ENCODE peak calls at places on chromosomes 7 and 10, in five cellular contexts. V, F, Q, H and E are unnamed samples.

GRCh38 chr7:2165239-2165609 is 67.5 kb downstream of the MAD1L1 start:
- DNase-seq in V (no peak), F (no peak), Q (no peak), H (no peak), E (no peak)

GRCh38 chr7:38863609-38864291 is 45.2 kb downstream of the VPS41 start:
- DNase-seq in V (peak; percentile 85), F (peak; percentile 25), Q (no peak), H (peak; percentile 67), E (no peak)

GRCh38 chr7:42017356-42017986 is 219.5 kb downstream of the GLI3 start:
- DNase-seq in V (no peak), F (no peak), Q (no peak), H (no peak), E (no peak)

GRCh38 chr10:51642591-51642990 is 56.8 kb downstream of the CSTF2T start:
- DNase-seq in V (no peak), F (no peak), Q (no peak), H (no peak), E (no peak)

GRCh38 chr10:133313192-133313591 is 4.5 kb downstream of the ZNF511 start:
- DNase-seq in V (no peak), F (no peak), Q (no peak), H (no peak), E (no peak)

GRCh38 chr7:135715673-135716072 is 12.3 kb downstream of the SLC13A4 start:
- DNase-seq in V (no peak), F (no peak), Q (no peak), H (no peak), E (no peak)

GRCh38 chr7:143512488-143513340 is 35.0 kb downstream of the TAS2R41 start:
- DNase-seq in V (no peak), F (no peak), Q (no peak), H (no peak), E (no peak)

GRCh38 chr7:139680676-139681462 is 96.9 kb downstream of the HIPK2 start:
- DNase-seq in V (peak; percentile 92), F (peak; percentile 91), Q (no peak), H (no peak), E (no peak)

GRCh38 chr10:60666221-60666620 is 112.1 kb upstream of the CDK1 start:
- DNase-seq in V (no peak), F (no peak), Q (no peak), H (no peak), E (no peak)

GRCh38 chr7:2757361-2757903 is 69.4 kb downstream of the AMZ1 start:
- DNase-seq in V (peak; percentile 12), F (no peak), Q (no peak), H (no peak), E (no peak)

GRCh38 chr10:70549962-70550845 is 52.3 kb downstream of the PRF1 start:
- DNase-seq in V (peak; percentile 42), F (peak; percentile 59), Q (peak; percentile 17), H (peak; percentile 44), E (no peak)

GRCh38 chr10:3784510-3785250 is at the start of gene KLF6:
- DNase-seq in V (no peak), F (no peak), Q (no peak), H (no peak), E (no peak)

GRCh38 chr7:151018421-151019129 is 5.7 kb downstream of the ATG9B start:
- DNase-seq in V (no peak), F (peak; percentile 56), Q (no peak), H (no peak), E (no peak)

GRCh38 chr7:113092762-113093161 is 6.1 kb upstream of the GPR85 start:
- DNase-seq in V (no peak), F (no peak), Q (no peak), H (no peak), E (no peak)

GRCh38 chr10:21352886-21353285 is 172.6 kb downstream of the SKIDA1 start:
- DNase-seq in V (no peak), F (no peak), Q (peak; percentile 17), H (no peak), E (no peak)

GRCh38 chr7:138895700-138896099 is 85.5 kb downstream of the KIAA1549 start:
- DNase-seq in V (no peak), F (no peak), Q (no peak), H (no peak), E (no peak)

GRCh38 chr10:97184971-97185325 is 811 bp downstream of the SLIT1 start:
- DNase-seq in V (no peak), F (no peak), Q (no peak), H (no peak), E (no peak)

GRCh38 chr10:121322046-121322445 is 276.2 kb downstream of the FGFR2 start:
- DNase-seq in V (no peak), F (no peak), Q (no peak), H (no peak), E (no peak)

GRCh38 chr7:151755131-151755787 is 121.7 kb downstream of the PRKAG2 start:
- DNase-seq in V (no peak), F (no peak), Q (no peak), H (no peak), E (no peak)

GRCh38 chr7:107563761-107564552 is at the start of the genes COG5 and DUS4L:
- DNase-seq in V (peak; percentile 56), F (peak; percentile 89), Q (peak; percentile 34), H (peak; percentile 61), E (no peak)

GRCh38 chr10:95327367-95327766 is 36.6 kb upstream of the PDLIM1 start:
- DNase-seq in V (no peak), F (no peak), Q (no peak), H (no peak), E (no peak)

GRCh38 chr10:84256510-84257342 is 11.9 kb downstream of the RGR start:
- DNase-seq in V (peak; percentile 46), F (peak; percentile 46), Q (no peak), H (peak; percentile 22), E (no peak)

GRCh38 chr7:86653919-86654659 is 10.4 kb downstream of the GRM3 start:
- DNase-seq in V (no peak), F (no peak), Q (no peak), H (no peak), E (no peak)

GRCh38 chr10:108249940-108250339 is 1085.4 kb upstream of the SORCS1 start:
- DNase-seq in V (no peak), F (no peak), Q (no peak), H (no peak), E (no peak)

GRCh38 chr10:108250954-108251620 is 1086.6 kb upstream of the SORCS1 start:
- DNase-seq in V (no peak), F (no peak), Q (no peak), H (no peak), E (no peak)

GRCh38 chr10:108254089-108254488 is 1089.6 kb upstream of the SORCS1 start:
- DNase-seq in V (no peak), F (no peak), Q (no peak), H (no peak), E (no peak)
- TF ChIP-seq POLR2AphosphoS5 in V (no peak), F (no peak), Q (no peak), H (no peak), E (no peak)

GRCh38 chr10:48502791-48503190 is 102.1 kb downstream of the ARHGAP22 start:
- DNase-seq in V (no peak), F (no peak), Q (no peak), H (no peak), E (no peak)

GRCh38 chr10:48505394-48506112 is 99.3 kb downstream of the ARHGAP22 start:
- DNase-seq in V (no peak), F (no peak), Q (no peak), H (no peak), E (no peak)

GRCh38 chr10:48504141-48504885 is 100.6 kb downstream of the ARHGAP22 start:
- DNase-seq in V (no peak), F (no peak), Q (no peak), H (no peak), E (no peak)

GRCh38 chr10:48501806-48502771 is 102.8 kb downstream of the ARHGAP22 start:
- DNase-seq in V (no peak), F (no peak), Q (peak; percentile 40), H (no peak), E (no peak)

DNA sequence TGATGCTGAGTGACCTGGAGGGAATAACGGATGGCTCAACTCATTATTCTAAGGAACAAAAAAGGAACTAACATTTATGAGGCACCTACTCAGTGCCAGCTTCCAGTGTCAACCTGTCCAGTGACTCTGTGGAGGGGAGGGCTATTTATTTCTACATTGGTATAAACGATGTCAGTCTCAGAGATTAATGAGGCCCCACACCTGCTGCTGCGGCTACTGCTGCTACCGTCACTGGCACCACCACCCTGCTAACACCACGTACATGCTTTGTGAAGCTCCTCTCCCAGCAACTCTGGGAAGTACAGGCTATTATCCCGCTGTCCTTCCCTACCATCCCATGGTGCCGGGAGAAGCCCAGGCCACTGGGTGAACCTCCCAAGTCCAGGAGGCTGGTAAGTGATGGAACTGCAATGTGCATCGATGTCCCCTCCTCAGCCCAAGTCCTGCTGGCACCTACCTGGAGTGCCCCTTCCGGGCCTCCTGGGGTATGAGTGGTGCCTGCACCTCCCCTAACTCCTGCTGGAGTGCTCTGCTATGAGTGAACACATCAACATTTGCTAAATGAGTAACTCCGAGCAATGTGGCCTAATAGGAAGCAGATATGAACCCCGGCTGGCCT is 101.5 kb downstream of the ARHGAP22 start:
- DNase-seq in V (no peak), F (no peak), Q (no peak), H (no peak), E (no peak)
- TF ChIP-seq EZH2 in V (no peak), F (no peak), Q (no peak), H (no peak), E (no peak)

GRCh38 chr10:110226555-110226925 is 19.1 kb downstream of the MXI1 start:
- DNase-seq in V (peak; percentile 85), F (peak; percentile 87), Q (no peak), H (peak; percentile 60), E (no peak)

GRCh38 chr10:110226926-110227641 is 19.7 kb downstream of the MXI1 start:
- DNase-seq in V (peak; percentile 49), F (no peak), Q (no peak), H (no peak), E (no peak)

GRCh38 chr10:110224992-110225391 is 17.6 kb downstream of the MXI1 start:
- DNase-seq in V (no peak), F (no peak), Q (no peak), H (no peak), E (no peak)

GRCh38 chr10:110225441-110225755 is 18.0 kb downstream of the MXI1 start:
- DNase-seq in V (no peak), F (no peak), Q (no peak), H (no peak), E (no peak)

DNA sequence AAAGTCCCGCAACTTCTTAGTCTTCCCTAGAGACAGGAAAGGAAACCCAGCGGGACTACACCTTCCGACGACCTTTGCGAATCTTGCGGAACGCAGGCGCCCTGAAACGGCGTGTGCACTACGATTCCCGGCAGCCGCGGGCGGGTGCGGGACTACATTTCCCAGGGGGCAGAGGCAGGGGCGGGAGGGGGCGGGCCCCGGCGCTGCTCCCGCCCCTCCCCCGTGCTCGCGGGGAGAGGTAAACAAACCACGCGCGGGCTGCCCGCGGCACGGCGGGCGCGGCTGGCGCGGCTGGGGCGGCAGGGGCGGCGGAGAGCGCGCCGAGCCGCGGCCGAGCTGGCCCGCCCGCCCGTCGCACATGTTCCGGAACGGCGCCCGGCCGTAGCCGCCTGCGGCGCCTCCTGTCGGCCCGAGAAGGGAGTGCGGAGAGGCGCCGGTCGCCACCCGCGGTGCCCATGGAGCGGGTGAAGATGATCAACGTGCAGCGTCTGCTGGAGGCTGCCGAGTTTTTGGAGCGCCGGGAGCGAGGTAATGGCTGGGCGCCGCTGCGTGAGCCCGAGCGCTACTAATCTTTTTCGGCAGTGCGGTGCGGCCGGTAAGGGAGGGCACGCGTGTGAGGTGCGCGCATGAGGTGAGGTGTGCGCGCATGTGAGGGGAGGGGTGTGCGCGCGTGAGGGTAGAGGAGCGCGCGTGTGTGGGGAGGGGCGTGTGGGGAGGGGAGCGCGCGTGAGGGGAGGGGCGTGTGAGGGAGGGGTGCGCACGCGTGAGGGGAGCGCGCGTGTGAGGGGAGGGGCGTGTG is 18.6 kb downstream of the MXI1 start:
- DNase-seq in V (peak; percentile 92), F (peak; percentile 89), Q (no peak), H (peak; percentile 83), E (no peak)
- TF ChIP-seq POLR2AphosphoS5 in V (peak; percentile 52), F (no peak), Q (no peak), H (no peak), E (no peak)

GRCh38 chr7:45575501-45576248 is 1.5 kb downstream of the ADCY1 start:
- DNase-seq in V (no peak), F (no peak), Q (no peak), H (no peak), E (no peak)
- TF ChIP-seq EZH2 in V (no peak), F (peak; percentile 79), Q (no peak), H (no peak), E (no peak)